ENCODE peak calls at places on chromosomes 12 and 14, in seven cellular contexts. O is left ventricle myocardium inferior, S is psoas muscle, V is H9, U is HepG2, T is tibial artery, F is right lobe of liver. Y is an unnamed sample.

GRCh38 chr12:57475271-57476161 is 4.2 kb downstream of the ARHGAP9 start:
- DNase-seq in U (no peak), O (no peak), S (peak; percentile 41), F (peak; percentile 54), V (peak; percentile 63), T (no peak), Y (no peak)

GRCh38 chr14:62018606-62019005 is 256.4 kb downstream of the SNAPC1 start:
- DNase-seq in T (no peak), V (no peak), F (no peak), O (no peak), U (no peak), S (no peak), Y (no peak)

GRCh38 chr12:70091021-70091521 is 152.2 kb upstream of the CNOT2 start:
- DNase-seq in F (no peak), O (no peak), S (no peak), T (no peak), U (no peak), V (no peak), Y (no peak)

GRCh38 chr12:66087365-66087943 is 43.1 kb downstream of the LLPH start:
- DNase-seq in U (peak; percentile 57), S (peak; percentile 39), F (peak; percentile 46), T (peak; percentile 75), V (peak; percentile 60), O (peak; percentile 49), Y (no peak)

GRCh38 chr12:109153711-109154434 is 37.5 kb downstream of the ACACB start:
- DNase-seq in S (no peak), T (no peak), O (no peak), V (peak; percentile 57), U (peak; percentile 49), F (peak; percentile 55), Y (no peak)

GRCh38 chr14:89276424-89276975 is 140.5 kb downstream of the FOXN3 start:
- DNase-seq in V (no peak), U (no peak), T (peak; percentile 62), O (no peak), S (no peak), F (no peak), Y (no peak)

GRCh38 chr12:124673881-124674617 is 106.6 kb upstream of the NCOR2 start:
- DNase-seq in T (no peak), V (no peak), F (no peak), U (no peak), O (no peak), S (no peak), Y (no peak)

GRCh38 chr14:70640938-70641547 is 673 bp upstream of the TTC9 start:
- DNase-seq in F (peak; percentile 37), S (peak; percentile 77), U (no peak), O (no peak), V (peak; percentile 52), T (no peak), Y (peak; percentile 87)

GRCh38 chr14:49461529-49462401 is 124.4 kb downstream of the RPS29 start:
- DNase-seq in F (no peak), S (no peak), O (no peak), U (peak; percentile 69), V (no peak), T (no peak), Y (no peak)

GRCh38 chr12:122031342-122032216 is 9.9 kb downstream of the BCL7A start:
- DNase-seq in T (no peak), O (peak; percentile 48), F (peak; percentile 65), V (peak; percentile 90), U (no peak), S (no peak), Y (no peak)

GRCh38 chr12:68479261-68479581 is 131.5 kb upstream of the RAP1B start:
- DNase-seq in U (no peak), S (no peak), F (no peak), V (no peak), O (no peak), T (no peak), Y (no peak)

GRCh38 chr14:104383088-104383805 is 196.3 kb upstream of the C14orf180 start:
- DNase-seq in U (no peak), S (no peak), O (no peak), T (peak; percentile 48), V (no peak), F (no peak), Y (no peak)

GRCh38 chr12:10213168-10214130 is 772 bp downstream of the GABARAPL1 start:
- DNase-seq in O (peak; percentile 74), T (peak; percentile 94), S (peak; percentile 83), V (peak; percentile 63), U (peak; percentile 39), F (peak; percentile 72), Y (peak; percentile 95)

GRCh38 chr12:49824886-49825285 is 3.3 kb downstream of the NCKAP5L start:
- DNase-seq in T (no peak), S (no peak), V (no peak), F (no peak), O (no peak), U (no peak), Y (no peak)

GRCh38 chr12:42174978-42175377 is 30.3 kb upstream of the GXYLT1 start:
- DNase-seq in O (no peak), T (no peak), S (no peak), F (no peak), V (no peak), U (no peak), Y (no peak)

DNA sequence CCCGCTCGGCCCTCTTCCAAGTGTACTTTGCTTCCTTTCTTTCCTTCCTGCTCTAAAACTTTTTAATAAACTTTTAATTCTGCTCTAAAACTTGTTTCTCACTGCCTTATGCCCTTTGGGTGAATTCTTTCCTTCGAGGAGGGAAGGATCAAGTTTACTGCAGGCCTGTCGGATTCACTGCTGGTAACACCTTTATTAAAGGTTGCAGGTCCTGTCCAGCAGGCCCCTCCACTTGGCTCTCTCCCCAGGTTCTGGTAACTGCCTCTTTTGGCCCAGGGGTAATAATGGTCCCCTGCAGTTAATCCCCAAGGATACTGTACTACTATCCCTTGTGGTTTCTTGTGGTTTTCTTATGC is 152.7 kb upstream of the EEA1 start:
- DNase-seq in T (no peak), V (no peak), S (no peak), F (no peak), U (no peak), O (no peak), Y (no peak)
- H3K4me1 ChIP-seq in T (no peaks in the 10 kb centered on the region), V (peaks cover 27% of the 10 kb centered on the region), S (no peaks in the 10 kb centered on the region), F (no peaks in the 10 kb centered on the region), U (peaks cover 49% of the 10 kb centered on the region), O (peaks cover 8% of the 10 kb centered on the region), Y (no peaks in the 10 kb centered on the region)

GRCh38 chr12:62260733-62261683 is 804 bp downstream of the USP15 start:
- DNase-seq in U (peak; percentile 47), F (peak; percentile 29), V (no peak), S (no peak), O (peak; percentile 18), T (peak; percentile 64), Y (no peak)
- H3K4me1 ChIP-seq in U (peaks cover 36% of the 10 kb centered on the region), F (no peaks in the 10 kb centered on the region), V (no peaks in the 10 kb centered on the region), S (peaks cover 48% of the 10 kb centered on the region), O (peaks cover 85% of the 10 kb centered on the region), T (peaks cover 28% of the 10 kb centered on the region), Y (peaks cover 51% of the 10 kb centered on the region)

GRCh38 chr14:72792051-72792788 is 101.7 kb downstream of the DPF3 start:
- DNase-seq in S (peak; percentile 53), O (peak; percentile 75), U (no peak), V (peak; percentile 47), F (no peak), T (peak; percentile 93), Y (no peak)
- H3K4me1 ChIP-seq in S (peaks cover 56% of the 10 kb centered on the region), O (peaks cover 73% of the 10 kb centered on the region), U (no peaks in the 10 kb centered on the region), V (peaks cover 11% of the 10 kb centered on the region), F (no peaks in the 10 kb centered on the region), T (peaks cover 26% of the 10 kb centered on the region), Y (no peaks in the 10 kb centered on the region)

GRCh38 chr12:64673490-64674169 is 63.3 kb downstream of the RASSF3 start:
- DNase-seq in V (no peak), O (no peak), T (no peak), U (peak; percentile 32), F (no peak), S (no peak), Y (no peak)

GRCh38 chr12:64670856-64671639 is 60.8 kb downstream of the RASSF3 start:
- DNase-seq in V (no peak), U (no peak), F (no peak), S (no peak), T (no peak), O (no peak), Y (no peak)

GRCh38 chr12:64672925-64673409 is 62.7 kb downstream of the RASSF3 start:
- DNase-seq in S (peak; percentile 23), V (no peak), T (no peak), F (peak; percentile 68), O (peak; percentile 49), U (peak; percentile 76), Y (no peak)

GRCh38 chr12:64670039-64670438 is 59.7 kb downstream of the RASSF3 start:
- DNase-seq in S (no peak), V (no peak), U (no peak), T (no peak), F (no peak), O (no peak), Y (no peak)

DNA sequence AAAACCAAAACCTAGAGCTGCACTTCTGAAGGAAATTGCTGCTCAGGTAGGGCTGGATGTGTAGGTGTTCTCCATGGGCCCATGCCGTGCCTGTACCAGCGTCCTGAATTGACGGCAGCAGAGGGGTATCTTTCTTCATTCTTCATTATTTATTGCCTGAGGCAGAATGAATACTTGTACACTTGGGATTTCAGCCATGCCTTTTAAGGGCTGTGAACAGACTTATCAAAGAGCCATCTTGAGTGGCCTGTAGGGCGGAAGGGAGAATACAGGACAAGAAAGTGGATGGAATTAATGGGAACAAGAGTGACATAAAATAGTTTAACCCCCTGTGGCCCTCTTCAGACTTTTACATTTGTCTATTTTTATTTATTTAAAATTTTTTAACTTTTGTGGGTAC is 61.4 kb downstream of the RASSF3 start:
- DNase-seq in T (no peak), F (no peak), V (no peak), O (no peak), U (no peak), S (no peak), Y (no peak)
- H3K4me1 ChIP-seq in T (peaks cover 75% of the 10 kb centered on the region), F (peaks cover 6% of the 10 kb centered on the region), V (peaks cover 23% of the 10 kb centered on the region), O (peaks cover 100% of the 10 kb centered on the region), U (peaks cover 82% of the 10 kb centered on the region), S (peaks cover 18% of the 10 kb centered on the region), Y (peaks cover 100% of the 10 kb centered on the region)

DNA sequence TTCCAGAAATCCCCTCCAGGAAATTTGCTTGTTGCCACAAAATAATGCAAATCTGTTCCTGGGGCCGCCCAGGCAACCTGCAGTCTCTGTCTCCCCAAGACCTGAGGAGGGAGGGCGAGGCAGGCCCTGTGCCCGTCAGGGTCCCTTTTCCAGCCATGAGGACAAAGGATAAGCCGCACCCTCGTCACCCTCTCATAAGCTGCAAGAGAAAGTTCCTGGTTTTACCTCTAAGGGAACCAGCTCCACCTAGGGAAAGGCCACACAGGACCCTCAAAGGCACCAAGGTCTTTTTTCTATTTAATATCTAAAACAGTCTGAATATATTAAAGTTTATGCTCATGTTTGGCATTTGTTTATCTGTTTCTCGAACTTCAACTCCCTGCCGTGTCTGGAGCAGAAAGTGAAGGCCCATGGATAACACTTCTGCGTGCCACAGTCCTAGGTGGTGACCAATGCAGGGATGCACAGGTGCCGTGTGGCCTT is 44.9 kb downstream of the PSMA6 start:
- DNase-seq in F (no peak), O (no peak), U (peak; percentile 75), S (no peak), T (no peak), V (no peak), Y (no peak)
- H3K4me1 ChIP-seq in F (peaks cover 9% of the 10 kb centered on the region), O (peaks cover 80% of the 10 kb centered on the region), U (peaks cover 95% of the 10 kb centered on the region), S (peaks cover 43% of the 10 kb centered on the region), T (peaks cover 35% of the 10 kb centered on the region), V (peaks cover 1% of the 10 kb centered on the region), Y (peaks cover 98% of the 10 kb centered on the region)

Y was measured in esophagus muscularis mucosa.